ENCODE peak calls at places on chromosomes 7 and 10, in nine cellular contexts. One of them, this sample, is unnamed.

GRCh38 chr10:96794786-96795733 is 37.0 kb upstream of the LCOR start:
- DNase-seq in GM06990: no peak
- DNase-seq in Peyer's patch: peak; percentile 84
- DNase-seq in AG09309: peak; percentile 40
- DNase-seq in tibial artery: no peak
- DNase-seq in left lung: no peak
- DNase-seq in fibroblast of mammary gland: no peak
- DNase-seq in GM12865: no peak
- DNase-seq in OCI-LY7: no peak
- DNase-seq in this sample: peak; percentile 25

GRCh38 chr10:24930427-24930826 is 22.0 kb downstream of the PRTFDC1 start:
- DNase-seq in GM06990: peak; percentile 66
- DNase-seq in Peyer's patch: no peak
- DNase-seq in AG09309: no peak
- DNase-seq in tibial artery: no peak
- DNase-seq in left lung: no peak
- DNase-seq in fibroblast of mammary gland: peak; percentile 48
- DNase-seq in GM12865: peak; percentile 51
- DNase-seq in OCI-LY7: no peak
- DNase-seq in this sample: no peak

GRCh38 chr7:105354383-105354782 is 34.3 kb downstream of the SRPK2 start:
- DNase-seq in GM06990: no peak
- DNase-seq in Peyer's patch: peak; percentile 56
- DNase-seq in AG09309: no peak
- DNase-seq in tibial artery: no peak
- DNase-seq in left lung: no peak
- DNase-seq in fibroblast of mammary gland: peak; percentile 10
- DNase-seq in GM12865: peak; percentile 18
- DNase-seq in OCI-LY7: no peak
- DNase-seq in this sample: no peak

GRCh38 chr10:93973748-93974445 is 19.8 kb upstream of the PLCE1 start:
- DNase-seq in GM06990: no peak
- DNase-seq in Peyer's patch: no peak
- DNase-seq in AG09309: no peak
- DNase-seq in tibial artery: no peak
- DNase-seq in left lung: no peak
- DNase-seq in fibroblast of mammary gland: no peak
- DNase-seq in GM12865: no peak
- DNase-seq in OCI-LY7: no peak
- DNase-seq in this sample: no peak

GRCh38 chr7:46369933-46370654 is 449.0 kb upstream of the IGFBP3 start:
- DNase-seq in GM06990: no peak
- DNase-seq in Peyer's patch: no peak
- DNase-seq in AG09309: peak; percentile 84
- DNase-seq in tibial artery: no peak
- DNase-seq in left lung: no peak
- DNase-seq in fibroblast of mammary gland: peak; percentile 95
- DNase-seq in GM12865: no peak
- DNase-seq in OCI-LY7: no peak
- DNase-seq in this sample: peak; percentile 84

GRCh38 chr7:64509583-64509982 is 53.3 kb downstream of the ZNF680 start:
- DNase-seq in GM06990: no peak
- DNase-seq in Peyer's patch: no peak
- DNase-seq in AG09309: no peak
- DNase-seq in tibial artery: no peak
- DNase-seq in left lung: no peak
- DNase-seq in fibroblast of mammary gland: peak; percentile 11
- DNase-seq in GM12865: no peak
- DNase-seq in OCI-LY7: no peak
- DNase-seq in this sample: no peak

GRCh38 chr10:78263521-78263988 is 229.9 kb downstream of the RPS24 start:
- DNase-seq in GM06990: no peak
- DNase-seq in Peyer's patch: no peak
- DNase-seq in AG09309: peak; percentile 60
- DNase-seq in tibial artery: no peak
- DNase-seq in left lung: no peak
- DNase-seq in fibroblast of mammary gland: peak; percentile 99
- DNase-seq in GM12865: no peak
- DNase-seq in OCI-LY7: no peak
- DNase-seq in this sample: no peak

GRCh38 chr7:30930621-30931020 is 19.0 kb downstream of the AQP1 start:
- DNase-seq in GM06990: no peak
- DNase-seq in Peyer's patch: no peak
- DNase-seq in AG09309: no peak
- DNase-seq in tibial artery: peak; percentile 43
- DNase-seq in left lung: no peak
- DNase-seq in fibroblast of mammary gland: no peak
- DNase-seq in GM12865: no peak
- DNase-seq in OCI-LY7: no peak
- DNase-seq in this sample: no peak

GRCh38 chr10:70174058-70174741 is 3.9 kb upstream of the SAR1A start:
- DNase-seq in GM06990: peak; percentile 31
- DNase-seq in Peyer's patch: peak; percentile 58
- DNase-seq in AG09309: no peak
- DNase-seq in tibial artery: no peak
- DNase-seq in left lung: no peak
- DNase-seq in fibroblast of mammary gland: no peak
- DNase-seq in GM12865: peak; percentile 51
- DNase-seq in OCI-LY7: peak; percentile 77
- DNase-seq in this sample: no peak

GRCh38 chr7:73974101-73974947 is 53.6 kb upstream of the ELN start:
- DNase-seq in GM06990: no peak
- DNase-seq in Peyer's patch: peak; percentile 28
- DNase-seq in AG09309: no peak
- DNase-seq in tibial artery: peak; percentile 62
- DNase-seq in left lung: no peak
- DNase-seq in fibroblast of mammary gland: no peak
- DNase-seq in GM12865: no peak
- DNase-seq in OCI-LY7: no peak
- DNase-seq in this sample: no peak

DNA sequence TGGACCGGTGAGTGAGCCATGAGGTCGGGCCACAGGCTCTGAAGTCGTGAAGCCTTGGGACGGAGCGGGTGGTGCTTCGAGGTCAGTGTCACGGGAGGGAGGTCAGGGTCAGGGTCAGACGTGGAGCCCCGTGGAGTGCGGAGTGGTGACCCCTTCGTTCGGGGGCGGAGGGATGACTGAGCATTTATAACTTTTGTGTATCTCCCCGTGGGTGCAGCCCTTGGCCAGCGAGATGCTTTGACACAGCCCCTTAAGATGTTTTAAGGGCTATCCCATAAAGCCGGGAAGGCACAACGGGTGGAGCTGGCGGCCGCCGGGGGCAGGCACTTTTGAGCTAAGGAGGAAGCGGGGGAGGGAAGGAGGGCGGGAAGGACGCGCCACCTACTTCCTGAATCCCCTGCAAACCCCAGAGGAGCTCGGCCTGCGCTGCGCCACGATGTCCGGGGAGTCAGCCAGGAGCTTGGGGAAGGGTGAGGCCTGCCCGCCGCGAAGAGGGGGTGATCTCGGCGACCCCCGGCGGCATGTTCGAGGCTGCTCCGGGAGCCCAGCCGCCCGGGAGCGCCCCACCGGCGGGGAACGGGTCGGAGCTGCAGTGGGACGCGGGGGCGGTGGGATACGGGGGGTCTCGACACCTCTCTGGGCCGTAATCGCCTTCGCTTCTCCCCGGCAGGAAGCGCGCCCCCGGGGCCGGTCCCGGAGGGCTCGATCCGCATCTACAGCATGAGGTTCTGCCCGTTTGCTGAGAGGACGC is at the start of gene GSTO1:
- DNase-seq in GM06990: peak; percentile 73
- DNase-seq in Peyer's patch: peak; percentile 90
- DNase-seq in AG09309: no peak
- DNase-seq in tibial artery: peak; percentile 93
- DNase-seq in left lung: peak; percentile 89
- DNase-seq in fibroblast of mammary gland: peak; percentile 79
- DNase-seq in GM12865: peak; percentile 83
- DNase-seq in OCI-LY7: peak; percentile 54
- DNase-seq in this sample: peak; percentile 67
- TF ChIP-seq CTCF in GM06990: peak; percentile 16
- TF ChIP-seq CTCF in Peyer's patch: no peak
- TF ChIP-seq CTCF in AG09309: peak; percentile 11
- TF ChIP-seq CTCF in tibial artery: peak; percentile 4
- TF ChIP-seq CTCF in left lung: no peak
- TF ChIP-seq CTCF in fibroblast of mammary gland: no peak
- TF ChIP-seq CTCF in GM12865: no peak
- TF ChIP-seq CTCF in OCI-LY7: no peak
- TF ChIP-seq CTCF in this sample: no peak

GRCh38 chr10:122157451-122157850 is 113.6 kb upstream of the BTBD16 start:
- DNase-seq in GM06990: no peak
- DNase-seq in Peyer's patch: no peak
- DNase-seq in AG09309: no peak
- DNase-seq in tibial artery: no peak
- DNase-seq in left lung: no peak
- DNase-seq in fibroblast of mammary gland: peak; percentile 51
- DNase-seq in GM12865: no peak
- DNase-seq in OCI-LY7: no peak
- DNase-seq in this sample: no peak

GRCh38 chr10:122158362-122158761 is 112.7 kb upstream of the BTBD16 start:
- DNase-seq in GM06990: no peak
- DNase-seq in Peyer's patch: no peak
- DNase-seq in AG09309: no peak
- DNase-seq in tibial artery: no peak
- DNase-seq in left lung: no peak
- DNase-seq in fibroblast of mammary gland: no peak
- DNase-seq in GM12865: no peak
- DNase-seq in OCI-LY7: no peak
- DNase-seq in this sample: no peak

GRCh38 chr10:122154034-122154732 is 116.9 kb upstream of the BTBD16 start:
- DNase-seq in GM06990: no peak
- DNase-seq in Peyer's patch: no peak
- DNase-seq in AG09309: no peak
- DNase-seq in tibial artery: no peak
- DNase-seq in left lung: no peak
- DNase-seq in fibroblast of mammary gland: no peak
- DNase-seq in GM12865: no peak
- DNase-seq in OCI-LY7: no peak
- DNase-seq in this sample: no peak

GRCh38 chr10:122152544-122152943 is 118.6 kb upstream of the BTBD16 start:
- DNase-seq in GM06990: no peak
- DNase-seq in Peyer's patch: peak; percentile 63
- DNase-seq in AG09309: peak; percentile 67
- DNase-seq in tibial artery: peak; percentile 97
- DNase-seq in left lung: no peak
- DNase-seq in fibroblast of mammary gland: peak; percentile 96
- DNase-seq in GM12865: no peak
- DNase-seq in OCI-LY7: no peak
- DNase-seq in this sample: no peak

GRCh38 chr10:122154733-122155366 is 116.2 kb upstream of the BTBD16 start:
- DNase-seq in GM06990: no peak
- DNase-seq in Peyer's patch: no peak
- DNase-seq in AG09309: peak; percentile 45
- DNase-seq in tibial artery: peak; percentile 89
- DNase-seq in left lung: no peak
- DNase-seq in fibroblast of mammary gland: peak; percentile 74
- DNase-seq in GM12865: no peak
- DNase-seq in OCI-LY7: no peak
- DNase-seq in this sample: peak; percentile 57
- H3K4me3 ChIP-seq in GM06990: no peak overlapping the region
- H3K4me3 ChIP-seq in Peyer's patch: no peak overlapping the region
- H3K4me3 ChIP-seq in AG09309: peak overlapping the region; percentile 27
- H3K4me3 ChIP-seq in tibial artery: peak overlapping the region; percentile 18
- H3K4me3 ChIP-seq in left lung: no peak overlapping the region
- H3K4me3 ChIP-seq in fibroblast of mammary gland: peak overlapping the region; percentile 32
- H3K4me3 ChIP-seq in GM12865: no peak overlapping the region
- H3K4me3 ChIP-seq in OCI-LY7: no peak overlapping the region
- H3K4me3 ChIP-seq in this sample: peak overlapping the region; percentile 46

GRCh38 chr7:47452715-47453092 is 129.2 kb downstream of the TNS3 start:
- DNase-seq in GM06990: no peak
- DNase-seq in Peyer's patch: no peak
- DNase-seq in AG09309: no peak
- DNase-seq in tibial artery: peak; percentile 72
- DNase-seq in left lung: no peak
- DNase-seq in fibroblast of mammary gland: no peak
- DNase-seq in GM12865: no peak
- DNase-seq in OCI-LY7: no peak
- DNase-seq in this sample: no peak
- TF ChIP-seq CTCF in GM06990: no peak
- TF ChIP-seq CTCF in Peyer's patch: no peak
- TF ChIP-seq CTCF in AG09309: no peak
- TF ChIP-seq CTCF in tibial artery: no peak
- TF ChIP-seq CTCF in left lung: no peak
- TF ChIP-seq CTCF in fibroblast of mammary gland: no peak
- TF ChIP-seq CTCF in GM12865: no peak
- TF ChIP-seq CTCF in OCI-LY7: no peak
- TF ChIP-seq CTCF in this sample: no peak

DNA sequence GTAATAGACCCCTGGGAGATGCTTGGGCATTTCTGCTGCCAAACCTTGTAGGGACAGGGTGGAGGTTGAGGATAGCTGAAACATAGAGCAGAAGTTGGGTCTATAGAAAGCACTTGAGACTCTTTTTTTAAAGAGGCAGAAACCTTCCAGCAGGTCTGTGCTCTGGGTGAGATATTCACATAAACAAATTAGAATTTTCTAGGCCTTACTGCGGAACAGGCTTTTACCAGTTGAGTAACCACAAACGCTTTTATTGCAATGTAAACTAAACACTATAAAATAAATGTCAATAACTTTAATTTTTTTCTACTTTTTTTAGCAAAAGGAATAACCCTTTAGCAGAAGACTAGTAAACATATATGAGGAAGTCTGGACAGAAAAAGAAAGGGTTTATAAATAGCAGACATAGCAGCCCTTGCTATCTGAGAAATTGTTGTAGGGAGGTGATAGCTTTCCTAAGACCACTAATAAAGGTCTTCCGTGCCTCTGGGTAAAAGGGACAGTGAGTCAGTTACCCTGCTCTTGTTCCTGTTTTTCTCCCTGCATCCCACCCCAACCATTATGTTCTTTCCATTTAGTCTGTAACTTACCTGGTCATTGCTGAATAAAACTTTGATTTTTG is 38.7 kb downstream of the CACNB2 start:
- DNase-seq in GM06990: no peak
- DNase-seq in Peyer's patch: no peak
- DNase-seq in AG09309: no peak
- DNase-seq in tibial artery: no peak
- DNase-seq in left lung: no peak
- DNase-seq in fibroblast of mammary gland: no peak
- DNase-seq in GM12865: no peak
- DNase-seq in OCI-LY7: no peak
- DNase-seq in this sample: no peak
- H3K4me3 ChIP-seq in GM06990: no peak overlapping the region
- H3K4me3 ChIP-seq in Peyer's patch: no peak overlapping the region
- H3K4me3 ChIP-seq in AG09309: no peak overlapping the region
- H3K4me3 ChIP-seq in tibial artery: peak overlapping the region; percentile 28
- H3K4me3 ChIP-seq in left lung: no peak overlapping the region
- H3K4me3 ChIP-seq in fibroblast of mammary gland: no peak overlapping the region
- H3K4me3 ChIP-seq in GM12865: no peak overlapping the region
- H3K4me3 ChIP-seq in OCI-LY7: no peak overlapping the region
- H3K4me3 ChIP-seq in this sample: no peak overlapping the region

This sample was measured in choroid plexus epithelial cell.